ENCODE peak calls at places on chromosomes 5 and 9, in five cellular contexts. E is AG10803; Z is stimulated activated CD4-positive, alpha-beta T cell treated with anti-CD3 and anti-CD28 coated beads, Interleukin-1b, Interleukin-23, amount 100 ng/mL, for 48 hours; R is HCT116; Q is GF-D8. X is an unnamed sample.
A peak's percentile ranks its signal among the peaks of the same experiment; 100 is the strongest.

GRCh38 chr5:171999100-171999499 is 7.3 kb downstream of the FBXW11 start:
- DNase-seq in E (no peak), Z (no peak), R (no peak), Q (no peak), X (no peak)

GRCh38 chr9:131432050-131432449 is 38.2 kb downstream of the PRRC2B start:
- DNase-seq in E (no peak), Z (no peak), R (no peak), Q (no peak), X (no peak)

GRCh38 chr5:66232701-66233100 is 88.6 kb downstream of the SREK1 start:
- DNase-seq in E (no peak), Z (no peak), R (no peak), Q (no peak), X (no peak)

GRCh38 chr9:76619645-76620044 is 144.6 kb upstream of the PCA3 start:
- DNase-seq in E (peak; percentile 74), Z (no peak), R (no peak), Q (no peak), X (no peak)

GRCh38 chr5:98656106-98656795 is 117.2 kb upstream of the RGMB start:
- DNase-seq in E (no peak), Z (no peak), R (no peak), Q (no peak), X (no peak)

GRCh38 chr5:5014836-5015235 is 125.3 kb upstream of the ADAMTS16 start:
- DNase-seq in E (peak; percentile 90), Z (no peak), R (no peak), Q (no peak), X (no peak)

GRCh38 chr5:3349704-3350565 is 245.7 kb upstream of the IRX1 start:
- DNase-seq in E (no peak), Z (no peak), R (no peak), Q (no peak), X (no peak)

GRCh38 chr5:180382926-180383325 is 29.8 kb upstream of the GFPT2 start:
- DNase-seq in E (no peak), Z (no peak), R (no peak), Q (no peak), X (no peak)

GRCh38 chr9:38339496-38339895 is 53.0 kb upstream of the ALDH1B1 start:
- DNase-seq in E (peak; percentile 96), Z (no peak), R (no peak), Q (no peak), X (no peak)

GRCh38 chr5:132436936-132437335 is 53.6 kb downstream of the IRF1 start:
- DNase-seq in E (no peak), Z (no peak), R (no peak), Q (no peak), X (no peak)

GRCh38 chr5:120297621-120298020 is 166.5 kb upstream of the PRR16 start:
- DNase-seq in E (peak; percentile 91), Z (no peak), R (no peak), Q (no peak), X (no peak)

GRCh38 chr5:73236541-73237128 is 63.6 kb downstream of the TMEM174 start:
- DNase-seq in E (no peak), Z (no peak), R (no peak), Q (no peak), X (no peak)